ENCODE peak calls at places on chromosomes 11 and 22, in eight cellular contexts. One of them, this sample, is unnamed.

GRCh38 chr11:5499671-5500070 is 10.1 kb downstream of the UBQLN3 start:
- DNase-seq in activated naive CD4-positive, alpha-beta T cell treated with anti-CD3 and anti-CD28 coated beads, Interleukin-2, amount 50 U/mL, for 72 hours: no peak
- DNase-seq in activated effector memory CD4-positive, alpha-beta T cell treated with Interleukin-2 at 50 U/mL for 16 hours: no peak
- DNase-seq in T-helper 2 cell: no peak
- DNase-seq in ELF-1: no peak
- DNase-seq in central memory CD8-positive, alpha-beta T cell: no peak
- DNase-seq in M059J: no peak
- DNase-seq in HFFc6: no peak
- DNase-seq in this sample: no peak

GRCh38 chr11:65854871-65855837 is 2.8 kb downstream of the CFL1 start:
- DNase-seq in activated effector memory CD4-positive, alpha-beta T cell treated with Interleukin-2 at 50 U/mL for 16 hours: no peak
- DNase-seq in T-helper 2 cell: no peak
- DNase-seq in central memory CD8-positive, alpha-beta T cell: no peak
- DNase-seq in ELF-1: no peak
- DNase-seq in HFFc6: no peak
- DNase-seq in M059J: no peak
- DNase-seq in activated naive CD4-positive, alpha-beta T cell treated with anti-CD3 and anti-CD28 coated beads, Interleukin-2, amount 50 U/mL, for 72 hours: peak; percentile 53
- DNase-seq in this sample: no peak

GRCh38 chr11:69674267-69674885 is 777 bp downstream of the LTO1 start:
- DNase-seq in activated effector memory CD4-positive, alpha-beta T cell treated with Interleukin-2 at 50 U/mL for 16 hours: no peak
- DNase-seq in ELF-1: no peak
- DNase-seq in activated naive CD4-positive, alpha-beta T cell treated with anti-CD3 and anti-CD28 coated beads, Interleukin-2, amount 50 U/mL, for 72 hours: no peak
- DNase-seq in M059J: peak; percentile 71
- DNase-seq in HFFc6: peak; percentile 78
- DNase-seq in T-helper 2 cell: no peak
- DNase-seq in central memory CD8-positive, alpha-beta T cell: no peak
- DNase-seq in this sample: no peak

GRCh38 chr11:96390403-96390830 is 604 bp downstream of the JRKL start:
- DNase-seq in HFFc6: no peak
- DNase-seq in M059J: no peak
- DNase-seq in activated naive CD4-positive, alpha-beta T cell treated with anti-CD3 and anti-CD28 coated beads, Interleukin-2, amount 50 U/mL, for 72 hours: no peak
- DNase-seq in central memory CD8-positive, alpha-beta T cell: no peak
- DNase-seq in ELF-1: no peak
- DNase-seq in activated effector memory CD4-positive, alpha-beta T cell treated with Interleukin-2 at 50 U/mL for 16 hours: no peak
- DNase-seq in T-helper 2 cell: no peak
- DNase-seq in this sample: no peak

GRCh38 chr11:20443596-20443995 is 56.1 kb downstream of the PRMT3 start:
- DNase-seq in T-helper 2 cell: no peak
- DNase-seq in HFFc6: peak; percentile 42
- DNase-seq in activated effector memory CD4-positive, alpha-beta T cell treated with Interleukin-2 at 50 U/mL for 16 hours: no peak
- DNase-seq in central memory CD8-positive, alpha-beta T cell: no peak
- DNase-seq in activated naive CD4-positive, alpha-beta T cell treated with anti-CD3 and anti-CD28 coated beads, Interleukin-2, amount 50 U/mL, for 72 hours: no peak
- DNase-seq in ELF-1: no peak
- DNase-seq in M059J: peak; percentile 41
- DNase-seq in this sample: no peak

GRCh38 chr11:119432484-119433368 is 9.8 kb upstream of the THY1 start:
- DNase-seq in M059J: peak; percentile 92
- DNase-seq in central memory CD8-positive, alpha-beta T cell: no peak
- DNase-seq in activated effector memory CD4-positive, alpha-beta T cell treated with Interleukin-2 at 50 U/mL for 16 hours: no peak
- DNase-seq in activated naive CD4-positive, alpha-beta T cell treated with anti-CD3 and anti-CD28 coated beads, Interleukin-2, amount 50 U/mL, for 72 hours: no peak
- DNase-seq in T-helper 2 cell: no peak
- DNase-seq in ELF-1: peak; percentile 35
- DNase-seq in HFFc6: peak; percentile 61
- DNase-seq in this sample: no peak

GRCh38 chr11:130448416-130449068 is at the start of gene ADAMTS15:
- DNase-seq in M059J: peak; percentile 94
- DNase-seq in central memory CD8-positive, alpha-beta T cell: no peak
- DNase-seq in HFFc6: peak; percentile 32
- DNase-seq in ELF-1: peak; percentile 94
- DNase-seq in T-helper 2 cell: no peak
- DNase-seq in activated naive CD4-positive, alpha-beta T cell treated with anti-CD3 and anti-CD28 coated beads, Interleukin-2, amount 50 U/mL, for 72 hours: no peak
- DNase-seq in activated effector memory CD4-positive, alpha-beta T cell treated with Interleukin-2 at 50 U/mL for 16 hours: no peak
- DNase-seq in this sample: peak; percentile 75

GRCh38 chr11:130055637-130056036 is 14.1 kb upstream of the APLP2 start:
- DNase-seq in activated naive CD4-positive, alpha-beta T cell treated with anti-CD3 and anti-CD28 coated beads, Interleukin-2, amount 50 U/mL, for 72 hours: no peak
- DNase-seq in HFFc6: peak; percentile 25
- DNase-seq in central memory CD8-positive, alpha-beta T cell: no peak
- DNase-seq in ELF-1: no peak
- DNase-seq in activated effector memory CD4-positive, alpha-beta T cell treated with Interleukin-2 at 50 U/mL for 16 hours: no peak
- DNase-seq in T-helper 2 cell: no peak
- DNase-seq in M059J: peak; percentile 19
- DNase-seq in this sample: no peak

GRCh38 chr11:2122222-2122906 is 16.8 kb downstream of the IGF2 start:
- DNase-seq in ELF-1: peak; percentile 61
- DNase-seq in central memory CD8-positive, alpha-beta T cell: no peak
- DNase-seq in HFFc6: peak; percentile 35
- DNase-seq in activated effector memory CD4-positive, alpha-beta T cell treated with Interleukin-2 at 50 U/mL for 16 hours: no peak
- DNase-seq in T-helper 2 cell: no peak
- DNase-seq in activated naive CD4-positive, alpha-beta T cell treated with anti-CD3 and anti-CD28 coated beads, Interleukin-2, amount 50 U/mL, for 72 hours: no peak
- DNase-seq in M059J: peak; percentile 58
- DNase-seq in this sample: no peak

GRCh38 chr11:71446942-71447688 is 1.1 kb downstream of the DHCR7 start:
- DNase-seq in activated naive CD4-positive, alpha-beta T cell treated with anti-CD3 and anti-CD28 coated beads, Interleukin-2, amount 50 U/mL, for 72 hours: no peak
- DNase-seq in HFFc6: peak; percentile 68
- DNase-seq in ELF-1: no peak
- DNase-seq in T-helper 2 cell: no peak
- DNase-seq in M059J: peak; percentile 40
- DNase-seq in activated effector memory CD4-positive, alpha-beta T cell treated with Interleukin-2 at 50 U/mL for 16 hours: no peak
- DNase-seq in central memory CD8-positive, alpha-beta T cell: no peak
- DNase-seq in this sample: no peak

GRCh38 chr11:1382831-1383607 is 6.7 kb upstream of the BRSK2 start:
- DNase-seq in central memory CD8-positive, alpha-beta T cell: peak; percentile 60
- DNase-seq in M059J: peak; percentile 72
- DNase-seq in HFFc6: peak; percentile 49
- DNase-seq in T-helper 2 cell: peak; percentile 47
- DNase-seq in activated effector memory CD4-positive, alpha-beta T cell treated with Interleukin-2 at 50 U/mL for 16 hours: peak; percentile 65
- DNase-seq in ELF-1: peak; percentile 50
- DNase-seq in activated naive CD4-positive, alpha-beta T cell treated with anti-CD3 and anti-CD28 coated beads, Interleukin-2, amount 50 U/mL, for 72 hours: peak; percentile 80
- DNase-seq in this sample: peak; percentile 61

GRCh38 chr11:59857444-59858434 is 8.5 kb downstream of the TCN1 start:
- DNase-seq in activated naive CD4-positive, alpha-beta T cell treated with anti-CD3 and anti-CD28 coated beads, Interleukin-2, amount 50 U/mL, for 72 hours: no peak
- DNase-seq in HFFc6: peak; percentile 1
- DNase-seq in central memory CD8-positive, alpha-beta T cell: no peak
- DNase-seq in T-helper 2 cell: no peak
- DNase-seq in ELF-1: peak; percentile 9
- DNase-seq in activated effector memory CD4-positive, alpha-beta T cell treated with Interleukin-2 at 50 U/mL for 16 hours: no peak
- DNase-seq in M059J: peak; percentile 80
- DNase-seq in this sample: no peak

GRCh38 chr11:72406536-72407507 is 27.5 kb downstream of the CLPB start:
- DNase-seq in M059J: no peak
- DNase-seq in HFFc6: no peak
- DNase-seq in activated naive CD4-positive, alpha-beta T cell treated with anti-CD3 and anti-CD28 coated beads, Interleukin-2, amount 50 U/mL, for 72 hours: no peak
- DNase-seq in central memory CD8-positive, alpha-beta T cell: no peak
- DNase-seq in activated effector memory CD4-positive, alpha-beta T cell treated with Interleukin-2 at 50 U/mL for 16 hours: no peak
- DNase-seq in T-helper 2 cell: no peak
- DNase-seq in ELF-1: no peak
- DNase-seq in this sample: no peak

GRCh38 chr22:35368386-35368785 is 12.5 kb upstream of the HMOX1 start:
- DNase-seq in HFFc6: no peak
- DNase-seq in ELF-1: no peak
- DNase-seq in T-helper 2 cell: no peak
- DNase-seq in activated effector memory CD4-positive, alpha-beta T cell treated with Interleukin-2 at 50 U/mL for 16 hours: no peak
- DNase-seq in central memory CD8-positive, alpha-beta T cell: no peak
- DNase-seq in M059J: no peak
- DNase-seq in activated naive CD4-positive, alpha-beta T cell treated with anti-CD3 and anti-CD28 coated beads, Interleukin-2, amount 50 U/mL, for 72 hours: no peak
- DNase-seq in this sample: no peak

GRCh38 chr11:107549954-107550285 is 15.6 kb downstream of the ALKBH8 start:
- DNase-seq in central memory CD8-positive, alpha-beta T cell: no peak
- DNase-seq in activated naive CD4-positive, alpha-beta T cell treated with anti-CD3 and anti-CD28 coated beads, Interleukin-2, amount 50 U/mL, for 72 hours: no peak
- DNase-seq in M059J: no peak
- DNase-seq in T-helper 2 cell: no peak
- DNase-seq in activated effector memory CD4-positive, alpha-beta T cell treated with Interleukin-2 at 50 U/mL for 16 hours: no peak
- DNase-seq in HFFc6: no peak
- DNase-seq in ELF-1: no peak
- DNase-seq in this sample: no peak

GRCh38 chr11:130190371-130190881 is 30.8 kb downstream of the ST14 start:
- DNase-seq in T-helper 2 cell: no peak
- DNase-seq in activated naive CD4-positive, alpha-beta T cell treated with anti-CD3 and anti-CD28 coated beads, Interleukin-2, amount 50 U/mL, for 72 hours: no peak
- DNase-seq in HFFc6: no peak
- DNase-seq in central memory CD8-positive, alpha-beta T cell: no peak
- DNase-seq in activated effector memory CD4-positive, alpha-beta T cell treated with Interleukin-2 at 50 U/mL for 16 hours: no peak
- DNase-seq in M059J: no peak
- DNase-seq in ELF-1: no peak
- DNase-seq in this sample: no peak

GRCh38 chr11:11701070-11701469 is 79.3 kb upstream of the GALNT18 start:
- DNase-seq in activated effector memory CD4-positive, alpha-beta T cell treated with Interleukin-2 at 50 U/mL for 16 hours: no peak
- DNase-seq in M059J: peak; percentile 66
- DNase-seq in HFFc6: peak; percentile 58
- DNase-seq in central memory CD8-positive, alpha-beta T cell: no peak
- DNase-seq in activated naive CD4-positive, alpha-beta T cell treated with anti-CD3 and anti-CD28 coated beads, Interleukin-2, amount 50 U/mL, for 72 hours: no peak
- DNase-seq in T-helper 2 cell: no peak
- DNase-seq in ELF-1: no peak
- DNase-seq in this sample: no peak

GRCh38 chr11:118437736-118438125 is 1.4 kb downstream of the KMT2A start:
- DNase-seq in ELF-1: peak; percentile 32
- DNase-seq in HFFc6: no peak
- DNase-seq in M059J: no peak
- DNase-seq in activated naive CD4-positive, alpha-beta T cell treated with anti-CD3 and anti-CD28 coated beads, Interleukin-2, amount 50 U/mL, for 72 hours: no peak
- DNase-seq in T-helper 2 cell: no peak
- DNase-seq in central memory CD8-positive, alpha-beta T cell: no peak
- DNase-seq in activated effector memory CD4-positive, alpha-beta T cell treated with Interleukin-2 at 50 U/mL for 16 hours: peak; percentile 11
- DNase-seq in this sample: peak; percentile 47

GRCh38 chr11:45038923-45039322 is 88.2 kb upstream of the TP53I11 start:
- DNase-seq in HFFc6: no peak
- DNase-seq in central memory CD8-positive, alpha-beta T cell: no peak
- DNase-seq in T-helper 2 cell: no peak
- DNase-seq in activated naive CD4-positive, alpha-beta T cell treated with anti-CD3 and anti-CD28 coated beads, Interleukin-2, amount 50 U/mL, for 72 hours: no peak
- DNase-seq in M059J: no peak
- DNase-seq in activated effector memory CD4-positive, alpha-beta T cell treated with Interleukin-2 at 50 U/mL for 16 hours: no peak
- DNase-seq in ELF-1: no peak
- DNase-seq in this sample: no peak

GRCh38 chr22:39519681-39520053 is 695 bp upstream of the ATF4 start:
- DNase-seq in HFFc6: no peak
- DNase-seq in M059J: peak; percentile 62
- DNase-seq in activated effector memory CD4-positive, alpha-beta T cell treated with Interleukin-2 at 50 U/mL for 16 hours: no peak
- DNase-seq in activated naive CD4-positive, alpha-beta T cell treated with anti-CD3 and anti-CD28 coated beads, Interleukin-2, amount 50 U/mL, for 72 hours: no peak
- DNase-seq in central memory CD8-positive, alpha-beta T cell: no peak
- DNase-seq in T-helper 2 cell: no peak
- DNase-seq in ELF-1: no peak
- DNase-seq in this sample: no peak

GRCh38 chr11:122441702-122442092 is 213.8 kb upstream of the UBASH3B start:
- DNase-seq in M059J: no peak
- DNase-seq in activated naive CD4-positive, alpha-beta T cell treated with anti-CD3 and anti-CD28 coated beads, Interleukin-2, amount 50 U/mL, for 72 hours: no peak
- DNase-seq in ELF-1: no peak
- DNase-seq in T-helper 2 cell: no peak
- DNase-seq in central memory CD8-positive, alpha-beta T cell: no peak
- DNase-seq in HFFc6: no peak
- DNase-seq in activated effector memory CD4-positive, alpha-beta T cell treated with Interleukin-2 at 50 U/mL for 16 hours: no peak
- DNase-seq in this sample: no peak

GRCh38 chr11:43548921-43549320 is 131.6 kb upstream of the HSD17B12 start:
- DNase-seq in T-helper 2 cell: no peak
- DNase-seq in M059J: no peak
- DNase-seq in activated effector memory CD4-positive, alpha-beta T cell treated with Interleukin-2 at 50 U/mL for 16 hours: no peak
- DNase-seq in central memory CD8-positive, alpha-beta T cell: no peak
- DNase-seq in activated naive CD4-positive, alpha-beta T cell treated with anti-CD3 and anti-CD28 coated beads, Interleukin-2, amount 50 U/mL, for 72 hours: no peak
- DNase-seq in HFFc6: no peak
- DNase-seq in ELF-1: no peak
- DNase-seq in this sample: no peak

GRCh38 chr22:38174626-38175025 is 7.0 kb downstream of the PLA2G6 start:
- DNase-seq in M059J: no peak
- DNase-seq in HFFc6: no peak
- DNase-seq in activated naive CD4-positive, alpha-beta T cell treated with anti-CD3 and anti-CD28 coated beads, Interleukin-2, amount 50 U/mL, for 72 hours: peak; percentile 50
- DNase-seq in ELF-1: no peak
- DNase-seq in T-helper 2 cell: no peak
- DNase-seq in activated effector memory CD4-positive, alpha-beta T cell treated with Interleukin-2 at 50 U/mL for 16 hours: no peak
- DNase-seq in central memory CD8-positive, alpha-beta T cell: no peak
- DNase-seq in this sample: no peak

GRCh38 chr11:126393143-126393542 is 37.7 kb downstream of the ST3GAL4 start:
- DNase-seq in T-helper 2 cell: no peak
- DNase-seq in HFFc6: no peak
- DNase-seq in ELF-1: no peak
- DNase-seq in M059J: no peak
- DNase-seq in activated naive CD4-positive, alpha-beta T cell treated with anti-CD3 and anti-CD28 coated beads, Interleukin-2, amount 50 U/mL, for 72 hours: no peak
- DNase-seq in activated effector memory CD4-positive, alpha-beta T cell treated with Interleukin-2 at 50 U/mL for 16 hours: no peak
- DNase-seq in central memory CD8-positive, alpha-beta T cell: no peak
- DNase-seq in this sample: no peak

GRCh38 chr22:42635531-42635930 is 4.9 kb downstream of the ATP5MGL start:
- DNase-seq in activated naive CD4-positive, alpha-beta T cell treated with anti-CD3 and anti-CD28 coated beads, Interleukin-2, amount 50 U/mL, for 72 hours: no peak
- DNase-seq in ELF-1: no peak
- DNase-seq in central memory CD8-positive, alpha-beta T cell: no peak
- DNase-seq in T-helper 2 cell: no peak
- DNase-seq in activated effector memory CD4-positive, alpha-beta T cell treated with Interleukin-2 at 50 U/mL for 16 hours: no peak
- DNase-seq in M059J: peak; percentile 93
- DNase-seq in HFFc6: peak; percentile 92
- DNase-seq in this sample: no peak

GRCh38 chr11:59556115-59556882 is 45.0 kb downstream of the OR4D9 start:
- DNase-seq in activated naive CD4-positive, alpha-beta T cell treated with anti-CD3 and anti-CD28 coated beads, Interleukin-2, amount 50 U/mL, for 72 hours: peak; percentile 81
- DNase-seq in activated effector memory CD4-positive, alpha-beta T cell treated with Interleukin-2 at 50 U/mL for 16 hours: peak; percentile 30
- DNase-seq in T-helper 2 cell: no peak
- DNase-seq in HFFc6: peak; percentile 88
- DNase-seq in central memory CD8-positive, alpha-beta T cell: peak; percentile 49
- DNase-seq in ELF-1: peak; percentile 92
- DNase-seq in M059J: peak; percentile 89
- DNase-seq in this sample: peak; percentile 59

GRCh38 chr11:20363500-20364411 is at the start of gene HTATIP2:
- DNase-seq in activated effector memory CD4-positive, alpha-beta T cell treated with Interleukin-2 at 50 U/mL for 16 hours: peak; percentile 66
- DNase-seq in T-helper 2 cell: peak; percentile 53
- DNase-seq in central memory CD8-positive, alpha-beta T cell: peak; percentile 55
- DNase-seq in M059J: peak; percentile 64
- DNase-seq in ELF-1: peak; percentile 80
- DNase-seq in HFFc6: no peak
- DNase-seq in activated naive CD4-positive, alpha-beta T cell treated with anti-CD3 and anti-CD28 coated beads, Interleukin-2, amount 50 U/mL, for 72 hours: peak; percentile 80
- DNase-seq in this sample: peak; percentile 37

GRCh38 chr11:64385953-64386704 is 27.2 kb downstream of the RPS6KA4 start:
- DNase-seq in HFFc6: peak; percentile 81
- DNase-seq in T-helper 2 cell: no peak
- DNase-seq in central memory CD8-positive, alpha-beta T cell: no peak
- DNase-seq in ELF-1: no peak
- DNase-seq in M059J: peak; percentile 97
- DNase-seq in activated naive CD4-positive, alpha-beta T cell treated with anti-CD3 and anti-CD28 coated beads, Interleukin-2, amount 50 U/mL, for 72 hours: no peak
- DNase-seq in activated effector memory CD4-positive, alpha-beta T cell treated with Interleukin-2 at 50 U/mL for 16 hours: no peak
- DNase-seq in this sample: no peak

GRCh38 chr22:31583861-31584485 is 78.0 kb downstream of the PISD start:
- DNase-seq in M059J: peak; percentile 50
- DNase-seq in T-helper 2 cell: no peak
- DNase-seq in activated naive CD4-positive, alpha-beta T cell treated with anti-CD3 and anti-CD28 coated beads, Interleukin-2, amount 50 U/mL, for 72 hours: no peak
- DNase-seq in activated effector memory CD4-positive, alpha-beta T cell treated with Interleukin-2 at 50 U/mL for 16 hours: no peak
- DNase-seq in HFFc6: peak; percentile 52
- DNase-seq in ELF-1: no peak
- DNase-seq in central memory CD8-positive, alpha-beta T cell: no peak
- DNase-seq in this sample: no peak

GRCh38 chr11:119594639-119595249 is 134.3 kb downstream of the NECTIN1 start:
- DNase-seq in T-helper 2 cell: no peak
- DNase-seq in M059J: peak; percentile 87
- DNase-seq in activated effector memory CD4-positive, alpha-beta T cell treated with Interleukin-2 at 50 U/mL for 16 hours: no peak
- DNase-seq in central memory CD8-positive, alpha-beta T cell: no peak
- DNase-seq in HFFc6: peak; percentile 46
- DNase-seq in activated naive CD4-positive, alpha-beta T cell treated with anti-CD3 and anti-CD28 coated beads, Interleukin-2, amount 50 U/mL, for 72 hours: no peak
- DNase-seq in ELF-1: no peak
- DNase-seq in this sample: no peak

GRCh38 chr22:44787832-44788231 is 35.5 kb downstream of the ARHGAP8 start:
- DNase-seq in central memory CD8-positive, alpha-beta T cell: no peak
- DNase-seq in ELF-1: no peak
- DNase-seq in activated naive CD4-positive, alpha-beta T cell treated with anti-CD3 and anti-CD28 coated beads, Interleukin-2, amount 50 U/mL, for 72 hours: no peak
- DNase-seq in activated effector memory CD4-positive, alpha-beta T cell treated with Interleukin-2 at 50 U/mL for 16 hours: no peak
- DNase-seq in HFFc6: no peak
- DNase-seq in M059J: no peak
- DNase-seq in T-helper 2 cell: no peak
- DNase-seq in this sample: no peak

GRCh38 chr11:78476066-78476465 is 58.4 kb upstream of the GAB2 start:
- DNase-seq in activated effector memory CD4-positive, alpha-beta T cell treated with Interleukin-2 at 50 U/mL for 16 hours: no peak
- DNase-seq in T-helper 2 cell: no peak
- DNase-seq in M059J: peak; percentile 52
- DNase-seq in activated naive CD4-positive, alpha-beta T cell treated with anti-CD3 and anti-CD28 coated beads, Interleukin-2, amount 50 U/mL, for 72 hours: no peak
- DNase-seq in ELF-1: peak; percentile 10
- DNase-seq in central memory CD8-positive, alpha-beta T cell: no peak
- DNase-seq in HFFc6: no peak
- DNase-seq in this sample: no peak

GRCh38 chr22:43270314-43270908 is 72.8 kb downstream of the SCUBE1 start:
- DNase-seq in T-helper 2 cell: no peak
- DNase-seq in ELF-1: peak; percentile 93
- DNase-seq in HFFc6: no peak
- DNase-seq in central memory CD8-positive, alpha-beta T cell: no peak
- DNase-seq in activated naive CD4-positive, alpha-beta T cell treated with anti-CD3 and anti-CD28 coated beads, Interleukin-2, amount 50 U/mL, for 72 hours: no peak
- DNase-seq in activated effector memory CD4-positive, alpha-beta T cell treated with Interleukin-2 at 50 U/mL for 16 hours: no peak
- DNase-seq in M059J: no peak
- DNase-seq in this sample: peak; percentile 38

GRCh38 chr11:120172921-120173705 is 35.2 kb upstream of the TRIM29 start:
- DNase-seq in central memory CD8-positive, alpha-beta T cell: no peak
- DNase-seq in activated naive CD4-positive, alpha-beta T cell treated with anti-CD3 and anti-CD28 coated beads, Interleukin-2, amount 50 U/mL, for 72 hours: no peak
- DNase-seq in HFFc6: no peak
- DNase-seq in M059J: no peak
- DNase-seq in ELF-1: no peak
- DNase-seq in activated effector memory CD4-positive, alpha-beta T cell treated with Interleukin-2 at 50 U/mL for 16 hours: no peak
- DNase-seq in T-helper 2 cell: no peak
- DNase-seq in this sample: no peak